ENCODE peak calls at places on chromosomes 2 and 18, in nine cellular contexts. One of them, this sample, is unnamed.

GRCh38 chr2:153819501-153819900 is 52.2 kb upstream of the GALNT13 start:
- DNase-seq in lower lobe of right lung: no peak
- DNase-seq in GM23248: no peak
- DNase-seq in adrenal gland: no peak
- DNase-seq in NCI-H510A: no peak
- DNase-seq in ovary: no peak
- DNase-seq in germinal center: no peak
- DNase-seq in nephron progenitor cell: no peak
- DNase-seq in stromal cell of bone marrow: no peak
- DNase-seq in this sample: no peak

GRCh38 chr2:39845460-39846146 is 66.5 kb upstream of the THUMPD2 start:
- DNase-seq in ovary: no peak
- DNase-seq in adrenal gland: no peak
- DNase-seq in lower lobe of right lung: no peak
- DNase-seq in GM23248: peak; percentile 44
- DNase-seq in germinal center: no peak
- DNase-seq in nephron progenitor cell: no peak
- DNase-seq in stromal cell of bone marrow: no peak
- DNase-seq in NCI-H510A: no peak
- DNase-seq in this sample: no peak

GRCh38 chr18:22314406-22314805 is 103.3 kb downstream of the CTAGE1 start:
- DNase-seq in lower lobe of right lung: no peak
- DNase-seq in GM23248: peak; percentile 96
- DNase-seq in ovary: no peak
- DNase-seq in NCI-H510A: no peak
- DNase-seq in germinal center: no peak
- DNase-seq in adrenal gland: no peak
- DNase-seq in stromal cell of bone marrow: peak; percentile 69
- DNase-seq in nephron progenitor cell: no peak
- DNase-seq in this sample: no peak

GRCh38 chr2:219486424-219486959 is 12.2 kb upstream of the GMPPA start:
- DNase-seq in adrenal gland: no peak
- DNase-seq in ovary: no peak
- DNase-seq in lower lobe of right lung: no peak
- DNase-seq in GM23248: no peak
- DNase-seq in germinal center: no peak
- DNase-seq in stromal cell of bone marrow: no peak
- DNase-seq in NCI-H510A: peak; percentile 33
- DNase-seq in nephron progenitor cell: peak; percentile 50
- DNase-seq in this sample: no peak

GRCh38 chr18:79483971-79484491 is 88.3 kb downstream of the NFATC1 start:
- DNase-seq in stromal cell of bone marrow: no peak
- DNase-seq in GM23248: no peak
- DNase-seq in nephron progenitor cell: no peak
- DNase-seq in germinal center: no peak
- DNase-seq in adrenal gland: no peak
- DNase-seq in lower lobe of right lung: no peak
- DNase-seq in ovary: no peak
- DNase-seq in NCI-H510A: no peak
- DNase-seq in this sample: no peak

GRCh38 chr2:226656367-226656766 is 143.3 kb downstream of the IRS1 start:
- DNase-seq in ovary: no peak
- DNase-seq in germinal center: no peak
- DNase-seq in adrenal gland: no peak
- DNase-seq in lower lobe of right lung: no peak
- DNase-seq in GM23248: no peak
- DNase-seq in nephron progenitor cell: no peak
- DNase-seq in NCI-H510A: no peak
- DNase-seq in stromal cell of bone marrow: no peak
- DNase-seq in this sample: no peak

GRCh38 chr2:185279999-185280398 is 458.6 kb upstream of the FSIP2 start:
- DNase-seq in adrenal gland: no peak
- DNase-seq in nephron progenitor cell: no peak
- DNase-seq in stromal cell of bone marrow: no peak
- DNase-seq in germinal center: no peak
- DNase-seq in GM23248: peak; percentile 33
- DNase-seq in lower lobe of right lung: no peak
- DNase-seq in ovary: no peak
- DNase-seq in NCI-H510A: no peak
- DNase-seq in this sample: no peak

GRCh38 chr2:44975571-44976450 is 33.4 kb downstream of the SIX2 start:
- DNase-seq in lower lobe of right lung: no peak
- DNase-seq in adrenal gland: no peak
- DNase-seq in germinal center: no peak
- DNase-seq in ovary: no peak
- DNase-seq in NCI-H510A: no peak
- DNase-seq in GM23248: no peak
- DNase-seq in stromal cell of bone marrow: no peak
- DNase-seq in nephron progenitor cell: peak; percentile 34
- DNase-seq in this sample: no peak

GRCh38 chr2:16745466-16745865 is 79.8 kb upstream of the CYRIA start:
- DNase-seq in lower lobe of right lung: no peak
- DNase-seq in nephron progenitor cell: no peak
- DNase-seq in GM23248: peak; percentile 15
- DNase-seq in NCI-H510A: no peak
- DNase-seq in ovary: no peak
- DNase-seq in germinal center: no peak
- DNase-seq in stromal cell of bone marrow: no peak
- DNase-seq in adrenal gland: no peak
- DNase-seq in this sample: no peak

GRCh38 chr18:59500765-59501164 is 141.7 kb upstream of the LMAN1 start:
- DNase-seq in ovary: no peak
- DNase-seq in adrenal gland: no peak
- DNase-seq in lower lobe of right lung: no peak
- DNase-seq in stromal cell of bone marrow: no peak
- DNase-seq in GM23248: peak; percentile 23
- DNase-seq in germinal center: no peak
- DNase-seq in nephron progenitor cell: no peak
- DNase-seq in NCI-H510A: no peak
- DNase-seq in this sample: no peak

GRCh38 chr2:159098815-159099455 is 130.5 kb downstream of the TANC1 start:
- DNase-seq in nephron progenitor cell: no peak
- DNase-seq in NCI-H510A: no peak
- DNase-seq in germinal center: no peak
- DNase-seq in adrenal gland: no peak
- DNase-seq in lower lobe of right lung: no peak
- DNase-seq in stromal cell of bone marrow: no peak
- DNase-seq in ovary: no peak
- DNase-seq in GM23248: no peak
- DNase-seq in this sample: no peak

GRCh38 chr2:19358242-19359020 is at the start of gene OSR1:
- DNase-seq in ovary: peak; percentile 84
- DNase-seq in stromal cell of bone marrow: no peak
- DNase-seq in germinal center: no peak
- DNase-seq in lower lobe of right lung: no peak
- DNase-seq in GM23248: peak; percentile 88
- DNase-seq in adrenal gland: peak; percentile 54
- DNase-seq in nephron progenitor cell: peak; percentile 83
- DNase-seq in NCI-H510A: peak; percentile 67
- DNase-seq in this sample: peak; percentile 52

GRCh38 chr2:112679484-112679883 is 33.7 kb downstream of the SLC20A1 start:
- DNase-seq in NCI-H510A: no peak
- DNase-seq in germinal center: no peak
- DNase-seq in GM23248: peak; percentile 87
- DNase-seq in ovary: no peak
- DNase-seq in stromal cell of bone marrow: no peak
- DNase-seq in nephron progenitor cell: no peak
- DNase-seq in adrenal gland: no peak
- DNase-seq in lower lobe of right lung: no peak
- DNase-seq in this sample: no peak

GRCh38 chr2:75645643-75646042 is 940 bp upstream of the MRPL19 start:
- DNase-seq in GM23248: no peak
- DNase-seq in germinal center: no peak
- DNase-seq in nephron progenitor cell: no peak
- DNase-seq in ovary: no peak
- DNase-seq in NCI-H510A: no peak
- DNase-seq in adrenal gland: no peak
- DNase-seq in stromal cell of bone marrow: no peak
- DNase-seq in lower lobe of right lung: no peak
- DNase-seq in this sample: no peak

GRCh38 chr18:46067431-46068007 is 4.5 kb downstream of the PSTPIP2 start:
- DNase-seq in germinal center: no peak
- DNase-seq in GM23248: no peak
- DNase-seq in NCI-H510A: no peak
- DNase-seq in ovary: no peak
- DNase-seq in adrenal gland: no peak
- DNase-seq in lower lobe of right lung: no peak
- DNase-seq in stromal cell of bone marrow: no peak
- DNase-seq in nephron progenitor cell: no peak
- DNase-seq in this sample: no peak

GRCh38 chr18:36825526-36825925 is 3.3 kb downstream of the TPGS2 start:
- DNase-seq in nephron progenitor cell: no peak
- DNase-seq in GM23248: no peak
- DNase-seq in ovary: no peak
- DNase-seq in stromal cell of bone marrow: no peak
- DNase-seq in lower lobe of right lung: no peak
- DNase-seq in adrenal gland: no peak
- DNase-seq in germinal center: no peak
- DNase-seq in NCI-H510A: no peak
- DNase-seq in this sample: no peak

GRCh38 chr18:79393626-79394401 is 1.9 kb upstream of the NFATC1 start:
- DNase-seq in lower lobe of right lung: peak; percentile 93
- DNase-seq in adrenal gland: peak; percentile 85
- DNase-seq in germinal center: peak; percentile 67
- DNase-seq in NCI-H510A: no peak
- DNase-seq in ovary: peak; percentile 88
- DNase-seq in nephron progenitor cell: peak; percentile 72
- DNase-seq in GM23248: peak; percentile 92
- DNase-seq in stromal cell of bone marrow: peak; percentile 70
- DNase-seq in this sample: peak; percentile 83

GRCh38 chr18:62880034-62880433 is 164.7 kb downstream of the PHLPP1 start:
- DNase-seq in nephron progenitor cell: no peak
- DNase-seq in NCI-H510A: no peak
- DNase-seq in ovary: no peak
- DNase-seq in lower lobe of right lung: no peak
- DNase-seq in adrenal gland: no peak
- DNase-seq in germinal center: no peak
- DNase-seq in stromal cell of bone marrow: no peak
- DNase-seq in GM23248: no peak
- DNase-seq in this sample: no peak

GRCh38 chr2:173578404-173579092 is 223.9 kb downstream of the CDCA7 start:
- DNase-seq in nephron progenitor cell: no peak
- DNase-seq in adrenal gland: no peak
- DNase-seq in stromal cell of bone marrow: no peak
- DNase-seq in NCI-H510A: no peak
- DNase-seq in GM23248: no peak
- DNase-seq in lower lobe of right lung: no peak
- DNase-seq in ovary: no peak
- DNase-seq in germinal center: no peak
- DNase-seq in this sample: no peak

GRCh38 chr2:70127920-70128444 is 40.7 kb downstream of the PCBP1 start:
- DNase-seq in NCI-H510A: no peak
- DNase-seq in ovary: no peak
- DNase-seq in lower lobe of right lung: no peak
- DNase-seq in adrenal gland: no peak
- DNase-seq in germinal center: no peak
- DNase-seq in stromal cell of bone marrow: no peak
- DNase-seq in nephron progenitor cell: no peak
- DNase-seq in GM23248: no peak
- DNase-seq in this sample: no peak

GRCh38 chr2:230090978-230091377 is 22.3 kb upstream of the SLC16A14 start:
- DNase-seq in GM23248: no peak
- DNase-seq in ovary: no peak
- DNase-seq in germinal center: no peak
- DNase-seq in NCI-H510A: no peak
- DNase-seq in lower lobe of right lung: no peak
- DNase-seq in nephron progenitor cell: no peak
- DNase-seq in adrenal gland: no peak
- DNase-seq in stromal cell of bone marrow: no peak
- DNase-seq in this sample: no peak

GRCh38 chr2:51013060-51013746 is 18.7 kb downstream of the NRXN1 start:
- DNase-seq in ovary: no peak
- DNase-seq in lower lobe of right lung: peak; percentile 62
- DNase-seq in NCI-H510A: peak; percentile 97
- DNase-seq in germinal center: no peak
- DNase-seq in stromal cell of bone marrow: no peak
- DNase-seq in nephron progenitor cell: peak; percentile 10
- DNase-seq in adrenal gland: no peak
- DNase-seq in GM23248: no peak
- DNase-seq in this sample: peak; percentile 26

GRCh38 chr2:74966893-74967292 is 8.4 kb downstream of the POLE4 start:
- DNase-seq in adrenal gland: no peak
- DNase-seq in lower lobe of right lung: no peak
- DNase-seq in GM23248: no peak
- DNase-seq in ovary: no peak
- DNase-seq in stromal cell of bone marrow: no peak
- DNase-seq in nephron progenitor cell: no peak
- DNase-seq in NCI-H510A: no peak
- DNase-seq in germinal center: no peak
- DNase-seq in this sample: no peak

GRCh38 chr2:100789361-100789760 is 30.6 kb upstream of the NPAS2 start:
- DNase-seq in germinal center: no peak
- DNase-seq in GM23248: no peak
- DNase-seq in NCI-H510A: no peak
- DNase-seq in nephron progenitor cell: no peak
- DNase-seq in ovary: no peak
- DNase-seq in adrenal gland: no peak
- DNase-seq in lower lobe of right lung: no peak
- DNase-seq in stromal cell of bone marrow: no peak
- DNase-seq in this sample: peak; percentile 30

GRCh38 chr2:37827911-37828411 is 97.1 kb upstream of the RMDN2 start:
- DNase-seq in ovary: no peak
- DNase-seq in GM23248: peak; percentile 74
- DNase-seq in nephron progenitor cell: no peak
- DNase-seq in stromal cell of bone marrow: no peak
- DNase-seq in adrenal gland: no peak
- DNase-seq in lower lobe of right lung: no peak
- DNase-seq in germinal center: no peak
- DNase-seq in NCI-H510A: no peak
- DNase-seq in this sample: no peak

GRCh38 chr2:140667203-140667602 is 1463.6 kb downstream of the LRP1B start:
- DNase-seq in germinal center: no peak
- DNase-seq in nephron progenitor cell: no peak
- DNase-seq in GM23248: no peak
- DNase-seq in ovary: no peak
- DNase-seq in adrenal gland: no peak
- DNase-seq in stromal cell of bone marrow: no peak
- DNase-seq in lower lobe of right lung: no peak
- DNase-seq in NCI-H510A: no peak
- DNase-seq in this sample: no peak

GRCh38 chr2:231680284-231680991 is 27.9 kb upstream of the PTMA start:
- DNase-seq in ovary: peak; percentile 46
- DNase-seq in GM23248: peak; percentile 50
- DNase-seq in stromal cell of bone marrow: no peak
- DNase-seq in NCI-H510A: peak; percentile 99
- DNase-seq in lower lobe of right lung: no peak
- DNase-seq in adrenal gland: no peak
- DNase-seq in germinal center: no peak
- DNase-seq in nephron progenitor cell: no peak
- DNase-seq in this sample: peak; percentile 70

GRCh38 chr2:236343400-236344161 is 79.4 kb upstream of the ASB18 start:
- DNase-seq in lower lobe of right lung: no peak
- DNase-seq in ovary: peak; percentile 23
- DNase-seq in germinal center: peak; percentile 66
- DNase-seq in NCI-H510A: no peak
- DNase-seq in GM23248: peak; percentile 73
- DNase-seq in adrenal gland: peak; percentile 69
- DNase-seq in nephron progenitor cell: peak; percentile 59
- DNase-seq in stromal cell of bone marrow: peak; percentile 53
- DNase-seq in this sample: peak; percentile 47